ENCODE peak calls at places on chromosome X, in eight cellular contexts. A, R, F, K, P, N, X and T are unnamed samples.

GRCh38 chrX:131704136-131704695 is 160.3 kb downstream of the OR13H1 start:
- DNase-seq in A (peak; percentile 15), R (peak; percentile 15), F (no peak), K (no peak), P (no peak), N (no peak), X (peak; percentile 69), T (peak; percentile 18)

GRCh38 chrX:136828830-136829229 is 48.1 kb upstream of the ARHGEF6 start:
- DNase-seq in A (no peak), R (no peak), F (no peak), K (no peak), P (no peak), N (no peak), X (no peak), T (no peak)

GRCh38 chrX:49001521-49002090 is 458 bp downstream of the GRIPAP1 start:
- DNase-seq in A (peak; percentile 29), R (peak; percentile 58), F (peak; percentile 5), K (no peak), P (peak; percentile 29), N (peak; percentile 46), X (peak; percentile 52), T (peak; percentile 9)

GRCh38 chrX:149829751-149830191 is 48.0 kb downstream of the MAGEA9 start:
- DNase-seq in A (no peak), R (peak; percentile 17), F (no peak), K (no peak), P (no peak), N (peak; percentile 7), X (peak; percentile 88), T (peak; percentile 66)

GRCh38 chrX:23952984-23953907 is 45.4 kb downstream of the CXorf58 start:
- DNase-seq in A (peak; percentile 12), R (no peak), F (no peak), K (no peak), P (no peak), N (peak; percentile 1), X (no peak), T (no peak)

GRCh38 chrX:111181883-111182400 is 86.0 kb downstream of the PAK3 start:
- DNase-seq in A (no peak), R (no peak), F (no peak), K (no peak), P (peak; percentile 11), N (no peak), X (no peak), T (no peak)

GRCh38 chrX:12446342-12447075 is 308.2 kb downstream of the FRMPD4 start:
- DNase-seq in A (no peak), R (peak; percentile 66), F (no peak), K (no peak), P (no peak), N (peak; percentile 56), X (peak; percentile 85), T (peak; percentile 60)

GRCh38 chrX:10485331-10485730 is 135.1 kb downstream of the MID1 start:
- DNase-seq in A (no peak), R (no peak), F (no peak), K (no peak), P (no peak), N (peak; percentile 42), X (no peak), T (no peak)

GRCh38 chrX:140501940-140502468 is 2.9 kb downstream of the SOX3 start:
- DNase-seq in A (no peak), R (no peak), F (no peak), K (no peak), P (no peak), N (no peak), X (no peak), T (no peak)

GRCh38 chrX:103831342-103831802 is 685 bp downstream of the RAB9B start:
- DNase-seq in A (no peak), R (no peak), F (no peak), K (no peak), P (no peak), N (no peak), X (no peak), T (peak; percentile 13)

GRCh38 chrX:17591741-17592110 is 145.6 kb upstream of the SCML1 start:
- DNase-seq in A (no peak), R (peak; percentile 67), F (no peak), K (no peak), P (no peak), N (peak; percentile 72), X (peak; percentile 72), T (peak; percentile 61)

GRCh38 chrX:49932786-49933185 is 10.4 kb downstream of the CLCN5 start:
- DNase-seq in A (no peak), R (no peak), F (no peak), K (no peak), P (no peak), N (no peak), X (no peak), T (no peak)

GRCh38 chrX:31314921-31315320 is 243.1 kb upstream of the FTHL17 start:
- DNase-seq in A (no peak), R (no peak), F (no peak), K (no peak), P (no peak), N (peak; percentile 75), X (no peak), T (no peak)

GRCh38 chrX:47316276-47317025 is 53.9 kb upstream of the ZNF157 start:
- DNase-seq in A (peak; percentile 68), R (peak; percentile 8), F (peak; percentile 50), K (no peak), P (peak; percentile 61), N (peak; percentile 18), X (no peak), T (no peak)

GRCh38 chrX:45619290-45619689 is 418.6 kb upstream of the DIPK2B start:
- DNase-seq in A (no peak), R (peak; percentile 22), F (no peak), K (no peak), P (no peak), N (peak; percentile 41), X (peak; percentile 17), T (peak; percentile 42)

GRCh38 chrX:20029728-20030127 is 38.9 kb upstream of the BCLAF3 start:
- DNase-seq in A (no peak), R (no peak), F (no peak), K (peak; percentile 78), P (no peak), N (no peak), X (no peak), T (no peak)

DNA sequence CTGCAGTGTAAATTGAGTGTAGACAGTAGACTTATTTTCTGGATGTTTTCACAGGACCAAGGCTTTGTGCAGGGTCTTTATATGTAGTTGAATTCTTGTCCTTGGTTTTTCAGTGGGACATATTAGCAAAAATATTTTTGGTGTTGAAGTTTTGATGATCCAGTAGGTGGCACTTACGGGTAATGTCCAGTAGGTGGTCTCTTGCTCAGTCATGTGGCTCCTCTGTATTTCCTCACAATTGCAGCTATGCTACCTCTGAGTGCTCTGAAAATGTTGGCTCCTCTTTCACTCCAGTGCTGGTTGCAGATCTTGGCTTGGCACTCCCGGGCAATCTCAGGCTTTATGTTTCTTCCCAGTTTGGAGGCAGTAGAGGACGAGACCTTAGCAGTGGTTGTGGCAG is 419.8 kb upstream of the AMOT start:
- DNase-seq in A (no peak), R (no peak), F (no peak), K (no peak), P (no peak), N (peak; percentile 0), X (no peak), T (no peak)
- TF ChIP-seq CTCF in A (peak; percentile 47), R (no peak), F (peak; percentile 47), K (no peak), P (peak; percentile 45), N (peak; percentile 26), X (peak; percentile 17), T (no peak)

GRCh38 chrX:8179653-8180052 is 8.6 kb upstream of the VCX2 start:
- DNase-seq in A (no peak), R (peak; percentile 0), F (no peak), K (no peak), P (no peak), N (peak; percentile 12), X (no peak), T (no peak)
- TF ChIP-seq CTCF in A (no peak), R (no peak), F (peak; percentile 56), K (peak; percentile 28), P (no peak), N (no peak), X (peak; percentile 7), T (no peak)

DNA sequence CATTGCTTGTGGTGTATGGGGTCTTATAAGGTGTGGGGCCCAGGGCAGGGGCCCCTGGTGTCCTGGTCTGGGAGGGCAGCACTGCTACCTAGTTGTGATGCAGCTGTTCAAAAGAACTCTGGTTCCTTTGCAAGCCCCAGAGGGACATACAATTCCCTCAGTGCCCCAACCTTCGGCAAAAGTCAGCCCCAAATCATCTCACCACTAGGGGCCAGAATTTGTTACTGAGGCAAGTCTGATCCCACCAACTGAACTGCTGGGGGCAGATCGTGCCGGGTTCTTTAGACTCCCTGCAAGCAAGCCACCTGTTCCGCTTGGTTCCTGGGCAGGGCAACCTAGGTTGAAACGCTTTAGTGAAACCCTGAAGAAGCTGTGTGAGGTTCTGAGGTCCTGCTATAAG is 180.1 kb upstream of the S100G start:
- DNase-seq in A (peak; percentile 29), R (no peak), F (no peak), K (no peak), P (no peak), N (no peak), X (no peak), T (no peak)
- TF ChIP-seq CTCF in A (no peak), R (no peak), F (no peak), K (peak; percentile 15), P (no peak), N (no peak), X (peak; percentile 22), T (peak; percentile 38)

DNA sequence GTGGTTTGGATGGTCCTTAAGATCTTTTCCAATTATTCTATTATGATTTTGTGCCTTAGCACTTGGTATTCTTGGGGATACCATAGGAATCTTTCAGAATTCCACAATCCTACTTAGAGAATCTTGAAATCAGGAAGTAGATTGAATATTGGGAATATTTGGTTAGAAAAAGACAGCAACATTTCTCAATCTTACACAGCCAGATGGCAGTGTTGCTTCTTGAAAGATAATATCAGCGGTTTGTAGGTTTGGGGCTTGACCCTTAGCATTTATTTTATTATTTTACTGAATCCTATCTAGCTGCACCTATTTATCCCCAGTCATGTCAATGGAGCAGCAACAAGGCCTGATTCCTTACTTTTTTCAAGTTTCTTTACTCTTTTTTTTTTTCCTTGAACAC is 28.6 kb downstream of the MAGEB1 start:
- DNase-seq in A (no peak), R (peak; percentile 53), F (no peak), K (no peak), P (no peak), N (peak; percentile 35), X (peak; percentile 6), T (no peak)
- TF ChIP-seq CTCF in A (no peak), R (no peak), F (peak; percentile 66), K (no peak), P (no peak), N (peak; percentile 6), X (peak; percentile 52), T (peak; percentile 71)

GRCh38 chrX:81120270-81120935 is 81.3 kb downstream of the HMGN5 start:
- DNase-seq in A (no peak), R (no peak), F (no peak), K (no peak), P (no peak), N (no peak), X (no peak), T (no peak)
- TF ChIP-seq CTCF in A (no peak), R (no peak), F (no peak), K (no peak), P (no peak), N (no peak), X (no peak), T (no peak)